ENCODE peak calls at places on chromosome 11, in eight cellular contexts. One of them, this sample, is unnamed.

GRCh38 chr11:70501026-70501901 is 102.9 kb downstream of the CTTN start:
- DNase-seq in GM19239: no peak
- DNase-seq in neural progenitor cell: no peak
- DNase-seq in lung microvascular endothelial cell: no peak
- DNase-seq in tibial nerve: no peak
- DNase-seq in ACHN: no peak
- DNase-seq in NCI-H446 treated with DMSO at 0.1 percent for 48 hours: no peak
- DNase-seq in AG04450: no peak
- DNase-seq in this sample: no peak

GRCh38 chr11:68927280-68928107 is 23.8 kb downstream of the IGHMBP2 start:
- DNase-seq in GM19239: no peak
- DNase-seq in neural progenitor cell: no peak
- DNase-seq in lung microvascular endothelial cell: no peak
- DNase-seq in tibial nerve: no peak
- DNase-seq in ACHN: no peak
- DNase-seq in NCI-H446 treated with DMSO at 0.1 percent for 48 hours: no peak
- DNase-seq in AG04450: no peak
- DNase-seq in this sample: no peak

GRCh38 chr11:2092464-2092910 is 46.7 kb downstream of the IGF2 start:
- DNase-seq in GM19239: no peak
- DNase-seq in neural progenitor cell: no peak
- DNase-seq in lung microvascular endothelial cell: no peak
- DNase-seq in tibial nerve: no peak
- DNase-seq in ACHN: no peak
- DNase-seq in NCI-H446 treated with DMSO at 0.1 percent for 48 hours: no peak
- DNase-seq in AG04450: no peak
- DNase-seq in this sample: no peak

GRCh38 chr11:8262552-8263108 is 1.0 kb downstream of the LMO1 start:
- DNase-seq in GM19239: no peak
- DNase-seq in neural progenitor cell: peak
- DNase-seq in lung microvascular endothelial cell: peak
- DNase-seq in tibial nerve: no peak
- DNase-seq in ACHN: peak
- DNase-seq in NCI-H446 treated with DMSO at 0.1 percent for 48 hours: no peak
- DNase-seq in AG04450: peak
- DNase-seq in this sample: peak

GRCh38 chr11:74932169-74932568 is 16.7 kb downstream of the XRRA1 start:
- DNase-seq in GM19239: no peak
- DNase-seq in neural progenitor cell: no peak
- DNase-seq in lung microvascular endothelial cell: peak
- DNase-seq in tibial nerve: no peak
- DNase-seq in ACHN: no peak
- DNase-seq in NCI-H446 treated with DMSO at 0.1 percent for 48 hours: no peak
- DNase-seq in AG04450: peak
- DNase-seq in this sample: no peak

GRCh38 chr11:78351193-78351592 is 66.4 kb downstream of the GAB2 start:
- DNase-seq in GM19239: no peak
- DNase-seq in neural progenitor cell: peak
- DNase-seq in lung microvascular endothelial cell: no peak
- DNase-seq in tibial nerve: no peak
- DNase-seq in ACHN: no peak
- DNase-seq in NCI-H446 treated with DMSO at 0.1 percent for 48 hours: no peak
- DNase-seq in AG04450: no peak
- DNase-seq in this sample: no peak

GRCh38 chr11:59660621-59661020 is 8.2 kb downstream of the PATL1 start:
- DNase-seq in GM19239: no peak
- DNase-seq in neural progenitor cell: no peak
- DNase-seq in lung microvascular endothelial cell: no peak
- DNase-seq in tibial nerve: no peak
- DNase-seq in ACHN: no peak
- DNase-seq in NCI-H446 treated with DMSO at 0.1 percent for 48 hours: no peak
- DNase-seq in AG04450: no peak
- DNase-seq in this sample: no peak

GRCh38 chr11:93517041-93517440 is 26.1 kb downstream of the SMCO4 start:
- DNase-seq in GM19239: no peak
- DNase-seq in neural progenitor cell: peak
- DNase-seq in lung microvascular endothelial cell: no peak
- DNase-seq in tibial nerve: no peak
- DNase-seq in ACHN: no peak
- DNase-seq in NCI-H446 treated with DMSO at 0.1 percent for 48 hours: no peak
- DNase-seq in AG04450: no peak
- DNase-seq in this sample: no peak

GRCh38 chr11:132114185-132114584 is 743.8 kb downstream of the NTM start:
- DNase-seq in GM19239: no peak
- DNase-seq in neural progenitor cell: peak
- DNase-seq in lung microvascular endothelial cell: peak
- DNase-seq in tibial nerve: peak
- DNase-seq in ACHN: peak
- DNase-seq in NCI-H446 treated with DMSO at 0.1 percent for 48 hours: no peak
- DNase-seq in AG04450: no peak
- DNase-seq in this sample: no peak

GRCh38 chr11:121762820-121763219 is 310.1 kb upstream of the SORL1-AS1 start:
- DNase-seq in GM19239: no peak
- DNase-seq in neural progenitor cell: peak
- DNase-seq in lung microvascular endothelial cell: peak
- DNase-seq in tibial nerve: no peak
- DNase-seq in ACHN: no peak
- DNase-seq in NCI-H446 treated with DMSO at 0.1 percent for 48 hours: no peak
- DNase-seq in AG04450: no peak
- DNase-seq in this sample: no peak

GRCh38 chr11:128482512-128483191 is 104.7 kb downstream of the ETS1 start:
- DNase-seq in GM19239: no peak
- DNase-seq in neural progenitor cell: no peak
- DNase-seq in lung microvascular endothelial cell: no peak
- DNase-seq in tibial nerve: peak
- DNase-seq in ACHN: no peak
- DNase-seq in NCI-H446 treated with DMSO at 0.1 percent for 48 hours: no peak
- DNase-seq in AG04450: no peak
- DNase-seq in this sample: no peak

GRCh38 chr11:86174101-86175046 is 70.2 kb upstream of the EED start:
- DNase-seq in GM19239: no peak
- DNase-seq in neural progenitor cell: no peak
- DNase-seq in lung microvascular endothelial cell: peak
- DNase-seq in tibial nerve: peak
- DNase-seq in ACHN: no peak
- DNase-seq in NCI-H446 treated with DMSO at 0.1 percent for 48 hours: peak
- DNase-seq in AG04450: peak
- DNase-seq in this sample: no peak

GRCh38 chr11:26994579-26995210 is 783 bp downstream of the FIBIN start:
- DNase-seq in GM19239: no peak
- DNase-seq in neural progenitor cell: no peak
- DNase-seq in lung microvascular endothelial cell: no peak
- DNase-seq in tibial nerve: peak
- DNase-seq in ACHN: no peak
- DNase-seq in NCI-H446 treated with DMSO at 0.1 percent for 48 hours: no peak
- DNase-seq in AG04450: no peak
- DNase-seq in this sample: no peak

GRCh38 chr11:44179173-44179572 is 83.7 kb downstream of the EXT2 start:
- DNase-seq in GM19239: no peak
- DNase-seq in neural progenitor cell: no peak
- DNase-seq in lung microvascular endothelial cell: no peak
- DNase-seq in tibial nerve: no peak
- DNase-seq in ACHN: no peak
- DNase-seq in NCI-H446 treated with DMSO at 0.1 percent for 48 hours: no peak
- DNase-seq in AG04450: no peak
- DNase-seq in this sample: no peak

GRCh38 chr11:2137202-2138071 is 1.8 kb downstream of the IGF2 start:
- DNase-seq in GM19239: no peak
- DNase-seq in neural progenitor cell: peak
- DNase-seq in lung microvascular endothelial cell: peak
- DNase-seq in tibial nerve: peak
- DNase-seq in ACHN: peak
- DNase-seq in NCI-H446 treated with DMSO at 0.1 percent for 48 hours: no peak
- DNase-seq in AG04450: peak
- DNase-seq in this sample: no peak

GRCh38 chr11:126422446-126422845 is 67.0 kb downstream of the ST3GAL4 start:
- DNase-seq in GM19239: no peak
- DNase-seq in neural progenitor cell: no peak
- DNase-seq in lung microvascular endothelial cell: no peak
- DNase-seq in tibial nerve: no peak
- DNase-seq in ACHN: no peak
- DNase-seq in NCI-H446 treated with DMSO at 0.1 percent for 48 hours: no peak
- DNase-seq in AG04450: no peak
- DNase-seq in this sample: no peak

GRCh38 chr11:80841716-80842115 is 1400.9 kb upstream of the TENM4 start:
- DNase-seq in GM19239: no peak
- DNase-seq in neural progenitor cell: no peak
- DNase-seq in lung microvascular endothelial cell: no peak
- DNase-seq in tibial nerve: no peak
- DNase-seq in ACHN: no peak
- DNase-seq in NCI-H446 treated with DMSO at 0.1 percent for 48 hours: no peak
- DNase-seq in AG04450: no peak
- DNase-seq in this sample: no peak

GRCh38 chr11:10378362-10378761 is 73.5 kb downstream of the ADM start:
- DNase-seq in GM19239: no peak
- DNase-seq in neural progenitor cell: no peak
- DNase-seq in lung microvascular endothelial cell: no peak
- DNase-seq in tibial nerve: peak
- DNase-seq in ACHN: no peak
- DNase-seq in NCI-H446 treated with DMSO at 0.1 percent for 48 hours: no peak
- DNase-seq in AG04450: no peak
- DNase-seq in this sample: no peak

GRCh38 chr11:39365809-39366436 is 2093.5 kb downstream of the LRRC4C start:
- DNase-seq in GM19239: no peak
- DNase-seq in neural progenitor cell: peak
- DNase-seq in lung microvascular endothelial cell: no peak
- DNase-seq in tibial nerve: no peak
- DNase-seq in ACHN: peak
- DNase-seq in NCI-H446 treated with DMSO at 0.1 percent for 48 hours: peak
- DNase-seq in AG04450: no peak
- DNase-seq in this sample: no peak

GRCh38 chr11:1832181-1832988 is 2.4 kb upstream of the SYT8 start:
- DNase-seq in GM19239: peak
- DNase-seq in neural progenitor cell: peak
- DNase-seq in lung microvascular endothelial cell: no peak
- DNase-seq in tibial nerve: no peak
- DNase-seq in ACHN: peak
- DNase-seq in NCI-H446 treated with DMSO at 0.1 percent for 48 hours: no peak
- DNase-seq in AG04450: no peak
- DNase-seq in this sample: no peak

GRCh38 chr11:112925516-112926310 is 35.5 kb upstream of the NCAM1 start:
- DNase-seq in GM19239: no peak
- DNase-seq in neural progenitor cell: no peak
- DNase-seq in lung microvascular endothelial cell: no peak
- DNase-seq in tibial nerve: no peak
- DNase-seq in ACHN: no peak
- DNase-seq in NCI-H446 treated with DMSO at 0.1 percent for 48 hours: no peak
- DNase-seq in AG04450: no peak
- DNase-seq in this sample: no peak

GRCh38 chr11:131609317-131609716 is 238.9 kb downstream of the NTM start:
- DNase-seq in GM19239: no peak
- DNase-seq in neural progenitor cell: no peak
- DNase-seq in lung microvascular endothelial cell: no peak
- DNase-seq in tibial nerve: no peak
- DNase-seq in ACHN: no peak
- DNase-seq in NCI-H446 treated with DMSO at 0.1 percent for 48 hours: no peak
- DNase-seq in AG04450: peak
- DNase-seq in this sample: no peak

GRCh38 chr11:115126515-115127208 is 377.6 kb downstream of the CADM1 start:
- DNase-seq in GM19239: peak
- DNase-seq in neural progenitor cell: no peak
- DNase-seq in lung microvascular endothelial cell: no peak
- DNase-seq in tibial nerve: no peak
- DNase-seq in ACHN: no peak
- DNase-seq in NCI-H446 treated with DMSO at 0.1 percent for 48 hours: no peak
- DNase-seq in AG04450: no peak
- DNase-seq in this sample: peak

GRCh38 chr11:131218542-131218941 is 151.9 kb upstream of the NTM start:
- DNase-seq in GM19239: no peak
- DNase-seq in neural progenitor cell: no peak
- DNase-seq in lung microvascular endothelial cell: no peak
- DNase-seq in tibial nerve: no peak
- DNase-seq in ACHN: no peak
- DNase-seq in NCI-H446 treated with DMSO at 0.1 percent for 48 hours: no peak
- DNase-seq in AG04450: no peak
- DNase-seq in this sample: no peak

This sample was measured in GM06990.